ENCODE peak calls at places on chromosome 16, in ten cellular contexts. E is activated CD4-positive, alpha-beta memory T cell treated with anti-CD3 and anti-CD28 coated beads, Interleukin-2, amount 10 ng/mL, durations not matched to agents 7 days and 5 days; B is kidney tubule cell; G is lower leg skin; J is COR-L47; N is choroid plexus epithelial cell; U is fibroblast of pulmonary artery; Y is GM13977; A is HL-60; R is stimulated activated CD4-positive, alpha-beta T cell treated with anti-CD3 and anti-CD28 coated beads, Interleukin-1b, Interleukin-23, amount 100 ng/mL, for 1 hour. C is an unnamed sample.

GRCh38 chr16:53664724-53665345 is 38.8 kb downstream of the RPGRIP1L start:
- DNase-seq in E (no peak), B (no peak), G (no peak), J (no peak), N (peak; percentile 68), U (peak; percentile 83), Y (peak; percentile 16), A (no peak), R (no peak), C (no peak)

GRCh38 chr16:68234188-68235104 is 1.5 kb downstream of the ESRP2 start:
- DNase-seq in E (no peak), B (peak; percentile 77), G (peak; percentile 90), J (peak; percentile 87), N (no peak), U (no peak), Y (no peak), A (peak; percentile 34), R (no peak), C (peak; percentile 76)

GRCh38 chr16:56637814-56638750 is at the start of gene MT1A:
- DNase-seq in E (no peak), B (peak; percentile 46), G (peak; percentile 97), J (no peak), N (peak; percentile 62), U (peak; percentile 49), Y (no peak), A (no peak), R (no peak), C (no peak)

GRCh38 chr16:74896389-74897370 is 88.2 kb downstream of the WDR59 start:
- DNase-seq in E (no peak), B (peak; percentile 68), G (no peak), J (no peak), N (peak; percentile 57), U (peak; percentile 42), Y (no peak), A (no peak), R (no peak), C (peak; percentile 62)

GRCh38 chr16:19389246-19389645 is 28.4 kb upstream of the TMC5 start:
- DNase-seq in E (peak; percentile 67), B (peak; percentile 34), G (no peak), J (peak; percentile 58), N (peak; percentile 27), U (peak; percentile 13), Y (peak; percentile 58), A (no peak), R (no peak), C (peak; percentile 44)

GRCh38 chr16:1385232-1385631 is 29.3 kb downstream of the UNKL start:
- DNase-seq in E (no peak), B (no peak), G (no peak), J (peak; percentile 92), N (no peak), U (no peak), Y (no peak), A (no peak), R (no peak), C (no peak)

GRCh38 chr16:75105306-75106061 is 11.1 kb downstream of the LDHD start:
- DNase-seq in E (no peak), B (no peak), G (no peak), J (no peak), N (peak; percentile 50), U (peak; percentile 30), Y (no peak), A (peak; percentile 58), R (no peak), C (no peak)

GRCh38 chr16:57801098-57801855 is 1.0 kb downstream of the KIFC3 start:
- DNase-seq in E (no peak), B (peak; percentile 85), G (no peak), J (no peak), N (peak; percentile 78), U (peak; percentile 69), Y (peak; percentile 38), A (no peak), R (no peak), C (peak; percentile 46)

GRCh38 chr16:85752511-85753420 is 1.9 kb upstream of the C16orf74 start:
- DNase-seq in E (no peak), B (peak; percentile 22), G (no peak), J (peak; percentile 71), N (peak; percentile 63), U (peak; percentile 68), Y (no peak), A (no peak), R (no peak), C (peak; percentile 19)

GRCh38 chr16:23107117-23107516 is 42.1 kb downstream of the USP31 start:
- DNase-seq in E (no peak), B (no peak), G (no peak), J (peak; percentile 58), N (no peak), U (no peak), Y (no peak), A (no peak), R (no peak), C (no peak)

GRCh38 chr16:70778901-70779309 is 22.1 kb downstream of the VAC14 start:
- DNase-seq in E (no peak), B (peak; percentile 80), G (peak; percentile 94), J (peak; percentile 5), N (peak; percentile 95), U (peak; percentile 88), Y (no peak), A (no peak), R (no peak), C (peak; percentile 88)

GRCh38 chr16:25066747-25067631 is 44.6 kb upstream of the LCMT1 start:
- DNase-seq in E (peak; percentile 89), B (peak; percentile 76), G (peak; percentile 96), J (peak; percentile 48), N (peak; percentile 66), U (peak; percentile 67), Y (peak; percentile 96), A (peak; percentile 61), R (peak; percentile 70), C (peak; percentile 48)

C was measured in mammary epithelial cell.